ENCODE peak calls at places on chromosomes 1 and 21, in five cellular contexts. J is NCI-H187; E is stimulated activated CD8-positive, alpha-beta memory T cell treated with anti-CD3 and anti-CD28 coated beads, Interleukin-12 subunit alpha, Interleukin-12 subunit beta, amount 100 ng/mL, for 1 hour; W is activated T-helper 1 cell treated with Interleukin-2 at 50 U/mL for 16 hours; B is mesothelial cell of epicardium. U is an unnamed sample.

GRCh38 chr1:42209516-42210370 is 45.2 kb upstream of the GUCA2A start:
- DNase-seq in J (no peak), W (no peak), E (no peak), B (no peak), U (no peak)

GRCh38 chr1:169367096-169367685 is 406 bp downstream of the NME7 start:
- DNase-seq in W (no peak), J (no peak), E (no peak), B (no peak), U (no peak)

GRCh38 chr1:202697038-202697437 is 13.2 kb downstream of the SYT2 start:
- DNase-seq in W (no peak), B (no peak), J (no peak), E (no peak), U (no peak)

GRCh38 chr1:37391181-37391949 is 83.0 kb upstream of the ZC3H12A start:
- DNase-seq in W (no peak), E (no peak), B (no peak), J (peak), U (no peak)

GRCh38 chr1:191888996-191889622 is 269.2 kb upstream of the RGS18 start:
- DNase-seq in J (no peak), B (no peak), W (no peak), E (no peak), U (no peak)

GRCh38 chr1:29197590-29197924 is 15.9 kb upstream of the SRSF4 start:
- DNase-seq in W (no peak), B (no peak), J (no peak), E (no peak), U (peak)

GRCh38 chr1:115838805-115839705 is 1.9 kb downstream of the NHLH2 start:
- DNase-seq in B (peak), J (no peak), E (no peak), W (no peak), U (no peak)

GRCh38 chr1:112520166-112520565 is 11.4 kb downstream of the WNT2B start:
- DNase-seq in B (no peak), W (no peak), E (no peak), J (no peak), U (no peak)

GRCh38 chr1:226038661-226039060 is 23.9 kb upstream of the H3-3A start:
- DNase-seq in B (no peak), J (no peak), E (no peak), W (no peak), U (no peak)

GRCh38 chr1:36093919-36094318 is 5.2 kb downstream of the ADPRS start:
- DNase-seq in J (no peak), B (no peak), W (no peak), E (no peak), U (no peak)

GRCh38 chr1:53132176-53132575 is 10.3 kb downstream of the SLC1A7 start:
- DNase-seq in J (no peak), W (no peak), E (no peak), B (no peak), U (no peak)

GRCh38 chr1:25799758-25800537 is at the start of gene SELENON:
- DNase-seq in J (no peak), E (no peak), B (no peak), W (peak), U (no peak)

GRCh38 chr1:15103211-15103610 is 50.3 kb upstream of the TMEM51 start:
- DNase-seq in W (no peak), J (no peak), E (no peak), B (no peak), U (no peak)

GRCh38 chr1:9835404-9835757 is 11.6 kb upstream of the CLSTN1 start:
- DNase-seq in J (no peak), E (no peak), B (no peak), W (no peak), U (no peak)

GRCh38 chr1:4825841-4826450 is 171.5 kb downstream of the AJAP1 start:
- DNase-seq in W (no peak), J (no peak), B (no peak), E (no peak), U (no peak)

GRCh38 chr21:34345091-34345871 is 18.5 kb upstream of the KCNE2 start:
- DNase-seq in J (no peak), E (no peak), B (no peak), W (no peak), U (no peak)

GRCh38 chr1:192788184-192788583 is 20.7 kb upstream of the RGS2 start:
- DNase-seq in E (no peak), B (no peak), W (no peak), J (no peak), U (no peak)

GRCh38 chr1:204623894-204624361 is 61.6 kb downstream of the LRRN2 start:
- DNase-seq in B (no peak), W (no peak), E (no peak), J (no peak), U (peak)

GRCh38 chr1:228937851-228938247 is 202.6 kb downstream of the RHOU start:
- DNase-seq in B (no peak), J (no peak), E (no peak), W (no peak), U (no peak)

GRCh38 chr1:180071760-180072159 is 82.9 kb upstream of the QSOX1 start:
- DNase-seq in E (no peak), W (no peak), J (no peak), B (no peak), U (no peak)

GRCh38 chr1:109879881-109880525 is 30.6 kb upstream of the CSF1 start:
- DNase-seq in B (no peak), J (no peak), W (no peak), E (no peak), U (no peak)

GRCh38 chr1:8460132-8460544 is 142.2 kb downstream of the SLC45A1 start:
- DNase-seq in B (no peak), W (no peak), E (no peak), J (no peak), U (no peak)

GRCh38 chr1:1435094-1435903 is at the start of gene VWA1:
- DNase-seq in E (peak), B (peak), W (peak), J (no peak), U (no peak)

U was measured in T-cell.